ENCODE peak calls at places on chromosomes 5 and 9, in four cellular contexts. N is GDM1, T is A172, Q is H54. G is an unnamed sample.

GRCh38 chr5:155727512-155728145 is 599.3 kb upstream of the SGCD start:
- DNase-seq in Q (no peak), T (no peak), N (no peak), G (no peak)

GRCh38 chr5:127517110-127517479 is 345 bp upstream of the PRRC1 start:
- DNase-seq in T (no peak), N (no peak), Q (peak), G (peak)

GRCh38 chr9:92633879-92634278 is 36.1 kb downstream of the IPPK start:
- DNase-seq in T (no peak), Q (no peak), N (no peak), G (no peak)

GRCh38 chr5:158897444-158898160 is 202.1 kb downstream of the EBF1 start:
- DNase-seq in N (no peak), Q (no peak), T (no peak), G (no peak)

GRCh38 chr5:30572279-30572678 is 621.2 kb upstream of the CDH6 start:
- DNase-seq in Q (no peak), N (no peak), T (no peak), G (no peak)

GRCh38 chr5:40630166-40630565 is 49.5 kb upstream of the PTGER4 start:
- DNase-seq in T (no peak), Q (no peak), N (peak), G (no peak)

GRCh38 chr5:150641006-150641570 is 628 bp downstream of the SYNPO start:
- DNase-seq in Q (no peak), N (no peak), T (peak), G (peak)

GRCh38 chr5:94691947-94692346 is 73.5 kb downstream of the SLF1 start:
- DNase-seq in Q (no peak), N (no peak), T (peak), G (no peak)

GRCh38 chr9:131013015-131013755 is 4.2 kb downstream of the LAMC3 start:
- DNase-seq in N (no peak), Q (no peak), T (no peak), G (no peak)

GRCh38 chr9:438961-439768 is 224.5 kb downstream of the DOCK8 start:
- DNase-seq in T (no peak), Q (no peak), N (no peak), G (no peak)

GRCh38 chr5:131382407-131383395 is 118.8 kb downstream of the CDC42SE2 start:
- DNase-seq in T (peak), N (peak), Q (peak), G (peak)

GRCh38 chr9:77897292-77897691 is 134.3 kb downstream of the GNAQ start:
- DNase-seq in T (no peak), N (no peak), Q (no peak), G (no peak)

GRCh38 chr9:3949744-3950143 is 350.1 kb downstream of the GLIS3 start:
- DNase-seq in Q (no peak), N (no peak), T (no peak), G (no peak)

GRCh38 chr5:56356876-56357160 is 123.7 kb upstream of the ANKRD55 start:
- DNase-seq in Q (no peak), N (no peak), T (no peak), G (no peak)

GRCh38 chr9:20634895-20635294 is 12.6 kb upstream of the MLLT3 start:
- DNase-seq in Q (no peak), T (no peak), N (no peak), G (no peak)

GRCh38 chr9:133449760-133450159 is 10.0 kb upstream of the CACFD1 start:
- DNase-seq in Q (peak), N (no peak), T (peak), G (no peak)

G was measured in SJSA1.